ENCODE peak calls at places on chromosomes 13 and 19, in ten cellular contexts. K is colonic mucosa, L is AG04450, F is fibroblast of lung, U is cardiac fibroblast, M is HCT116, S is fibroblast of pulmonary artery, N is astrocyte of the spinal cord, O is uterus, G is GM12865. C is an unnamed sample.

GRCh38 chr19:50242586-50242985 is 39.2 kb downstream of the MYH14 start:
- DNase-seq in O (no peak), U (peak; percentile 12), M (no peak), L (no peak), G (peak; percentile 37), F (no peak), N (no peak), K (no peak), S (no peak), C (no peak)

GRCh38 chr13:30422056-30422914 is at the start of gene UBE2L5:
- DNase-seq in M (peak; percentile 63), G (peak; percentile 83), U (peak; percentile 77), F (peak; percentile 78), O (peak; percentile 86), S (peak; percentile 77), L (peak; percentile 38), K (peak; percentile 73), N (peak; percentile 89), C (peak; percentile 77)

GRCh38 chr13:19713186-19713965 is 69.4 kb downstream of the PSPC1 start:
- DNase-seq in N (peak; percentile 81), M (no peak), K (no peak), O (no peak), S (peak; percentile 80), L (peak; percentile 16), F (peak; percentile 83), G (peak; percentile 34), U (peak; percentile 89), C (peak; percentile 40)

GRCh38 chr19:43354305-43354627 is 780 bp downstream of the CD177 start:
- DNase-seq in O (no peak), U (no peak), S (no peak), M (no peak), L (no peak), F (no peak), N (no peak), K (no peak), G (no peak), C (no peak)

GRCh38 chr13:49869514-49869913 is 66.6 kb downstream of the SPRYD7 start:
- DNase-seq in U (peak; percentile 51), S (peak; percentile 53), N (peak; percentile 22), G (no peak), M (no peak), F (peak; percentile 33), K (no peak), O (no peak), L (no peak), C (peak; percentile 19)

GRCh38 chr13:46149272-46150133 is 32.5 kb downstream of the LCP1 start:
- DNase-seq in N (peak; percentile 83), U (peak; percentile 74), K (no peak), F (no peak), O (no peak), S (peak; percentile 24), L (no peak), G (no peak), M (no peak), C (peak; percentile 16)

GRCh38 chr19:4456843-4457653 is 546 bp downstream of the UBXN6 start:
- DNase-seq in F (peak; percentile 74), U (peak; percentile 50), S (peak; percentile 70), K (peak; percentile 47), N (peak; percentile 59), G (peak; percentile 65), O (peak; percentile 53), L (no peak), M (no peak), C (peak; percentile 67)

GRCh38 chr19:1577929-1578618 is 9.9 kb upstream of the MEX3D start:
- DNase-seq in U (no peak), G (no peak), O (no peak), F (no peak), L (no peak), M (no peak), N (no peak), S (no peak), K (no peak), C (no peak)

GRCh38 chr13:39281539-39282150 is 243.4 kb downstream of the NHLRC3 start:
- DNase-seq in G (no peak), U (no peak), M (no peak), F (no peak), N (no peak), K (no peak), S (peak; percentile 11), O (no peak), L (no peak), C (peak; percentile 44)

GRCh38 chr13:39776439-39776838 is 121.0 kb downstream of the COG6 start:
- DNase-seq in O (no peak), L (peak; percentile 51), N (peak; percentile 91), S (peak; percentile 70), F (peak; percentile 66), G (peak; percentile 32), K (no peak), U (peak; percentile 95), M (no peak), C (peak; percentile 76)

GRCh38 chr19:17402982-17403855 is 2.2 kb downstream of the BST2 start:
- DNase-seq in F (no peak), N (no peak), K (no peak), U (no peak), M (no peak), G (peak; percentile 64), L (no peak), S (no peak), O (no peak), C (no peak)

DNA sequence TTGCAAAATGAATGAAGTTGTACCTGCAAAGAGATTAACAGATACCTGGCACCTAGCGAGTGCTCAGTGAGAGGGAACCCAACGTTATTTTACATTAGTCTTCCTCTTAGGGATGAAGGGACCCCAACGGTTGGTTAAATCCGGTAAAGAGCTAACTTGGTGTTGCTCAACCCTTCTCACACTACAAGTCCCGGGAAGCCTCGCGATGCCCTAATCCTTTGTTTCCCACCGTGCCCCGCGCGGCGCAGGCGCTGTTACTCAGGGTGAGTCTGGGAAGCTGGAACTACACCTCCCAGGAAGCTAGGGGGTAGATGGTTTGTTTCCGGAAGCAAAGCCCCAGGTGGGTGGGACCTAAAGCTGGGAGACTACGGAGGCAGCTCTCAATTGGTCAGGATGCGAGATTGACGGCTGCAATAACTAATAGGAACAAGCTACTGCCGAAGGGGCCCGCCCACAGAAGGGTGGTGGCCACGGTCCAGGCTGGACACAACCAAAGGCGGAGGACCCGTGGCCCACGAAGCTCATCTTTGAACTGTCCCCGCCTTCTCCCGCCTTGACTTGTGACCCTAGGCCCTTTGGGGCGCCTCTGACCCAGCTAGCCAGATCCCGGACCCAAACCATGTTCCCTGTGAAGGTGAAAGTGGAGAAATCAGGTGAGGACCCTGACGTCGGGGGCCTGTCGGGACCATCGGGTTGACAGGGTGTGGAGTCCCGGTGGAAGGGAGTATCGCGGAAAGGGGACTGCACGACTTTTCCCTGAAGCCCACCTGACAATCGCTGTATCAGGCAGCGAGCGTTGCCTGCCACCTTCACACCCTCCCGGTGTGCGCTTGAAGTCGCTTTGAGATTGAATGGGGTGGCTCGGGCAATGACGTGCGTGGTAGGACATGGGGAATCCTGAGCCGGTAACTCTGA is at the start of gene LIN37:
- DNase-seq in F (peak; percentile 100), N (peak; percentile 100), L (peak; percentile 99), S (peak; percentile 100), K (peak; percentile 100), U (peak; percentile 100), O (peak; percentile 98), M (peak; percentile 99), G (peak; percentile 99), C (peak; percentile 100)
- TF ChIP-seq CTCF in F (no peak), N (no peak), L (no peak), S (no peak), K (no peak), U (no peak), O (peak; percentile 50), M (no peak), G (no peak), C (peak; percentile 43)

GRCh38 chr19:7550169-7550770 is 14.8 kb downstream of the PNPLA6 start:
- DNase-seq in L (no peak), M (no peak), G (no peak), U (no peak), K (no peak), N (no peak), S (no peak), O (no peak), F (no peak), C (no peak)

GRCh38 chr19:7554565-7554964 is 19.0 kb downstream of the PNPLA6 start:
- DNase-seq in N (no peak), U (no peak), M (no peak), O (no peak), K (no peak), G (no peak), F (no peak), S (no peak), L (no peak), C (no peak)

GRCh38 chr19:7554990-7555864 is 19.7 kb downstream of the PNPLA6 start:
- DNase-seq in U (peak; percentile 9), N (no peak), G (no peak), F (no peak), K (peak; percentile 68), O (no peak), S (no peak), M (no peak), L (no peak), C (no peak)

GRCh38 chr19:7550987-7551761 is 15.7 kb downstream of the PNPLA6 start:
- DNase-seq in G (peak; percentile 50), N (peak; percentile 59), K (peak; percentile 83), F (peak; percentile 52), O (peak; percentile 56), S (peak; percentile 52), L (no peak), U (peak; percentile 38), M (peak; percentile 85), C (no peak)

GRCh38 chr19:7552781-7553180 is 17.3 kb downstream of the PNPLA6 start:
- DNase-seq in S (no peak), L (no peak), K (no peak), F (no peak), U (no peak), M (no peak), O (no peak), N (no peak), G (peak; percentile 60), C (no peak)
- H3K4me3 ChIP-seq in S (no peak overlapping the region), L (no peak overlapping the region), K (no peak overlapping the region), F (no peak overlapping the region), U (no peak overlapping the region), M (no peak overlapping the region), O (no peak overlapping the region), N (no peak overlapping the region), G (no peak overlapping the region), C (no peak overlapping the region)

DNA sequence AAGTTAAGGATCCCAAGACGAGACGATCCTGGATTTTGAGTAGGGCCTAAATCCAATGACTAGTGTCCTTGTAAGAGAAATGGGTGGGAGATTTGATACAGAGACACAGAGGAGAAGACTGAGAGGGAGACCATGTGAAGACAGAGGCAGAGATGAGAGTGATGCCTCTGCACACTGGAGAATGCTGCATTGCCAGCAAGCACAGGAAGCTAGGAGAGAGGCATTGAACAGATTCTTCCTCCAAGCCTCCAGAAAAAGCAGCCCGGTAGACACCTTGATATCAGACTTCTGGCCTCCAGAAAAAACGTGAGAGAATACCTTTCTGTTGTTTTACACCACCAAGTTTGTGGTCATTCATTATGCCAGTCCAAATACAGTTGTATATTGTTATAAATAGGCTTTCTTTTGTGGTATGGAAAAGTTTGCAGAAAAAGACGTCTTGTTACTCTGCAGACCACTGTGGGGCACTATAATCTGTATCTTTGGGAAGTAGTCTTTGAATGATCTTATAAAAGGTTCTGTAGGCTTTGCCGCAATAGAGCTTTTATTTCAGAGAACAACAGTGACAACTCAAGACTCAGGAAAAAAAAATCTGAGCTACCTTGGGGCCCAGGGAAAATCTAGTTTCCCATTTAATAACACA is 17.9 kb upstream of the RFC3 start:
- DNase-seq in S (peak; percentile 69), G (peak; percentile 7), M (peak; percentile 12), F (peak; percentile 77), L (no peak), U (peak; percentile 64), O (no peak), N (peak; percentile 61), K (no peak), C (peak; percentile 71)
- TF ChIP-seq CTCF in S (peak; percentile 57), G (peak; percentile 7), M (peak; percentile 16), F (peak; percentile 39), L (peak; percentile 53), U (peak; percentile 42), O (peak; percentile 47), N (peak; percentile 53), K (no peak), C (peak; percentile 55)

GRCh38 chr13:109427148-109427547 is 359.2 kb downstream of the IRS2 start:
- DNase-seq in M (no peak), K (no peak), F (no peak), N (peak; percentile 39), G (no peak), O (no peak), L (no peak), U (no peak), S (no peak), C (no peak)
- H3K4me3 ChIP-seq in M (no peak overlapping the region), K (no peak overlapping the region), F (no peak overlapping the region), N (no peak overlapping the region), G (no peak overlapping the region), O (no peak overlapping the region), L (no peak overlapping the region), U (no peak overlapping the region), S (no peak overlapping the region), C (no peak overlapping the region)